ENCODE peak calls at places on chromosomes 11 and 22, in six cellular contexts. T is neural progenitor cell, G is H1, Q is trophoblast cell, N is astrocyte, B is mammary epithelial cell. Z is an unnamed sample.

GRCh38 chr11:111694851-111695250 is 71.3 kb downstream of the PPP2R1B start:
- DNase-seq in T (no peak), Q (no peak), B (no peak), N (peak; percentile 98), G (no peak), Z (no peak)

GRCh38 chr11:73851046-73851764 is 25.4 kb downstream of the COA4 start:
- DNase-seq in G (no peak), Q (no peak), B (no peak), N (no peak), T (no peak), Z (no peak)

GRCh38 chr11:69001301-69002081 is 11.6 kb downstream of the MRGPRF start:
- DNase-seq in G (no peak), B (no peak), Q (no peak), N (no peak), T (no peak), Z (no peak)

GRCh38 chr11:65793144-65793581 is 6.3 kb downstream of the OVOL1 start:
- DNase-seq in T (no peak), Q (no peak), G (no peak), N (no peak), B (peak; percentile 96), Z (peak; percentile 91)

GRCh38 chr22:49735411-49736311 is 92.0 kb downstream of the BRD1 start:
- DNase-seq in G (peak; percentile 86), B (no peak), N (no peak), T (peak; percentile 88), Q (no peak), Z (no peak)

GRCh38 chr11:128549256-128549944 is 38.0 kb downstream of the ETS1 start:
- DNase-seq in N (no peak), B (no peak), G (peak; percentile 55), T (no peak), Q (no peak), Z (no peak)

GRCh38 chr22:31604137-31604705 is 57.8 kb downstream of the PISD start:
- DNase-seq in Q (no peak), T (no peak), B (no peak), G (no peak), N (no peak), Z (no peak)

GRCh38 chr11:132408877-132409276 is 1038.5 kb downstream of the NTM start:
- DNase-seq in T (no peak), B (no peak), N (no peak), Q (no peak), G (no peak), Z (no peak)

GRCh38 chr11:27555264-27555663 is 48.7 kb upstream of the LIN7C start:
- DNase-seq in N (no peak), G (no peak), B (no peak), T (no peak), Q (no peak), Z (no peak)

GRCh38 chr11:69475866-69476714 is 5.4 kb upstream of the LINC01488 start:
- DNase-seq in Q (no peak), T (no peak), N (no peak), B (no peak), G (peak; percentile 67), Z (no peak)

GRCh38 chr11:68012044-68012842 is 2.1 kb downstream of the ALDH3B1 start:
- DNase-seq in B (no peak), N (no peak), Q (no peak), T (no peak), G (no peak), Z (peak; percentile 68)

GRCh38 chr11:120306519-120307242 is 18.4 kb upstream of the TLCD5 start:
- DNase-seq in B (peak; percentile 89), N (peak; percentile 89), G (no peak), Q (no peak), T (peak; percentile 34), Z (peak; percentile 89)

GRCh38 chr11:123218451-123218850 is 23.4 kb upstream of the CLMP start:
- DNase-seq in Q (no peak), G (no peak), N (no peak), T (no peak), B (no peak), Z (no peak)

GRCh38 chr11:28697920-28698827 is 590.0 kb downstream of the METTL15 start:
- DNase-seq in G (peak; percentile 91), N (peak; percentile 16), Q (peak; percentile 8), T (peak; percentile 84), B (peak; percentile 20), Z (peak; percentile 37)

GRCh38 chr22:43774318-43774717 is 37.8 kb downstream of the EFCAB6 start:
- DNase-seq in B (no peak), T (no peak), Q (no peak), N (no peak), G (no peak), Z (peak; percentile 10)

GRCh38 chr11:117792992-117793391 is 4.0 kb downstream of the DSCAML1 start:
- DNase-seq in T (no peak), Q (no peak), B (no peak), N (no peak), G (no peak), Z (no peak)

GRCh38 chr11:2930705-2931415 is 1.6 kb upstream of the PHLDA2 start:
- DNase-seq in G (peak; percentile 97), B (peak; percentile 76), T (peak; percentile 79), Q (peak; percentile 66), N (no peak), Z (peak; percentile 72)

GRCh38 chr11:1653541-1654387 is 24.2 kb downstream of the KRTAP5-5 start:
- DNase-seq in N (no peak), B (no peak), Q (no peak), T (no peak), G (no peak), Z (no peak)

GRCh38 chr11:2004466-2004865 is 6.8 kb upstream of the H19 start:
- DNase-seq in N (no peak), T (no peak), Q (no peak), B (no peak), G (no peak), Z (no peak)

GRCh38 chr11:74726547-74727182 is 4.6 kb downstream of the CHRDL2 start:
- DNase-seq in G (peak; percentile 80), Q (peak; percentile 73), N (peak; percentile 30), T (peak; percentile 86), B (peak; percentile 55), Z (peak; percentile 67)

GRCh38 chr22:20017622-20017958 is 967 bp upstream of the ARVCF start:
- DNase-seq in Q (no peak), G (peak; percentile 45), T (no peak), N (no peak), B (no peak), Z (no peak)

GRCh38 chr22:46079861-46080821 is 70.2 kb upstream of the PPARA start:
- DNase-seq in Q (no peak), G (no peak), B (peak; percentile 95), N (peak; percentile 88), T (no peak), Z (no peak)

GRCh38 chr11:61737636-61738386 is 14.6 kb upstream of the MYRF start:
- DNase-seq in Q (no peak), T (no peak), B (no peak), N (no peak), G (no peak), Z (no peak)

GRCh38 chr11:33885338-33886005 is 6.4 kb downstream of the LMO2 start:
- DNase-seq in T (no peak), Q (no peak), G (no peak), N (no peak), B (no peak), Z (no peak)

GRCh38 chr11:116537121-116537520 is 235.7 kb downstream of the BUD13 start:
- DNase-seq in N (no peak), Q (no peak), T (no peak), G (no peak), B (no peak), Z (no peak)

GRCh38 chr11:31641477-31642062 is 132.0 kb downstream of the ELP4 start:
- DNase-seq in B (no peak), G (peak; percentile 59), Q (peak; percentile 35), N (peak; percentile 32), T (peak; percentile 74), Z (peak; percentile 22)

GRCh38 chr11:33692013-33692504 is 8.6 kb downstream of the C11orf91 start:
- DNase-seq in N (peak; percentile 97), G (no peak), T (peak; percentile 22), B (peak; percentile 96), Q (peak; percentile 71), Z (peak; percentile 99)

GRCh38 chr22:36467946-36468345 is 13.5 kb downstream of the TXN2 start:
- DNase-seq in N (peak; percentile 97), B (peak; percentile 91), Q (peak; percentile 47), G (no peak), T (no peak), Z (peak; percentile 89)

GRCh38 chr11:111357150-111358037 is 21.7 kb downstream of the POU2AF1 start:
- DNase-seq in N (no peak), T (no peak), B (no peak), Q (no peak), G (no peak), Z (no peak)

GRCh38 chr11:76604652-76605241 is 65.8 kb downstream of the LRRC32 start:
- DNase-seq in B (no peak), G (no peak), Q (no peak), T (no peak), N (peak; percentile 70), Z (no peak)

GRCh38 chr11:107999759-108000455 is 8.8 kb upstream of the CUL5 start:
- DNase-seq in N (peak; percentile 38), B (peak; percentile 37), T (peak; percentile 85), G (peak; percentile 72), Q (no peak), Z (no peak)

GRCh38 chr22:38314992-38315800 is 2.0 kb downstream of the CSNK1E start:
- DNase-seq in B (no peak), G (no peak), N (peak; percentile 23), T (peak; percentile 26), Q (no peak), Z (peak; percentile 29)

GRCh38 chr22:43004362-43005035 is 10.4 kb downstream of the PACSIN2 start:
- DNase-seq in G (no peak), B (no peak), T (no peak), Q (no peak), N (peak; percentile 77), Z (no peak)

GRCh38 chr11:125902315-125902926 is 585 bp downstream of the PUS3 start:
- DNase-seq in N (no peak), T (no peak), B (no peak), Q (no peak), G (no peak), Z (no peak)
- H2AFZ ChIP-seq in N (peak overlapping the region; percentile 95), T (peak overlapping the region; percentile 61), B (peak overlapping the region; percentile 91), Q (peak overlapping the region; percentile 66), G (peak overlapping the region; percentile 77), Z (peak overlapping the region; percentile 100)

DNA sequence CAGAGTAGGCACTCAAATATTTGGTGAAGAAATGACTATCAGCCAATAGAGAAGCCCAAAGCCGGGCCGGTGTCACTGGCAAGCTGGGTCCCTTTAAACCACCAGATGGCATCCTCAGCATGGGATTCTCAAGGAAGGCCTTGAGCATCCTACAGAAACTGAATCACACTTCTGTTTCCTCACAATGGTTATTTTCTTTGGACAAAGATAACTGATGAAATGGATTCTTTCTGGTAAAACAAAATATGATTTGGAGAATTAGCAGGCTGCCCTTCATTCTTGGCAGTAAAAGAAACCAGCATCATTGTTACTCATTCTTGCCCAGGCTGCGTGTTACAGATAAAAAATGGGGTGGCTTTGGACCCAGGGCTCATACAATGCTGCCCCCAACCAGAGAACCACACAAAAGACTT is 30.3 kb upstream of the ASPHD2 start:
- DNase-seq in T (peak; percentile 77), G (peak; percentile 62), Q (peak; percentile 76), N (peak; percentile 71), B (peak; percentile 55), Z (peak; percentile 37)
- H2AFZ ChIP-seq in T (peak overlapping the region; percentile 18), G (no peak overlapping the region), Q (no peak overlapping the region), N (peak overlapping the region; percentile 23), B (peak overlapping the region; percentile 30), Z (no peak overlapping the region)

GRCh38 chr11:12110714-12111481 is 508 bp downstream of the MICAL2 start:
- DNase-seq in Q (no peak), N (no peak), T (peak; percentile 63), B (peak; percentile 37), G (peak; percentile 64), Z (no peak)
- H2AFZ ChIP-seq in Q (peak overlapping the region; percentile 19), N (no peak overlapping the region), T (peak overlapping the region; percentile 47), B (no peak overlapping the region), G (peak overlapping the region; percentile 40), Z (peak overlapping the region; percentile 43)

GRCh38 chr11:79226136-79226535 is 214.7 kb downstream of the TENM4 start:
- DNase-seq in Q (no peak), T (no peak), N (no peak), B (no peak), G (no peak), Z (no peak)
- H2AFZ ChIP-seq in Q (no peak overlapping the region), T (no peak overlapping the region), N (no peak overlapping the region), B (no peak overlapping the region), G (no peak overlapping the region), Z (no peak overlapping the region)

Z was measured in PC-9.